ENCODE peak calls at places on chromosome 16, in five cellular contexts. Y, Q, J, U and H are unnamed samples.

GRCh38 chr16:3797904-3798811 is 80.8 kb upstream of the TRAP1 start:
- DNase-seq in Y (no peak), Q (no peak), J (no peak), U (no peak), H (no peak)

GRCh38 chr16:84497836-84498610 is 6.4 kb downstream of the MEAK7 start:
- DNase-seq in Y (no peak), Q (no peak), J (no peak), U (no peak), H (no peak)

GRCh38 chr16:89811321-89811720 is 5.1 kb downstream of the FANCA start:
- DNase-seq in Y (no peak), Q (peak), J (no peak), U (no peak), H (no peak)

GRCh38 chr16:51391798-51392511 is 240.9 kb upstream of the SALL1 start:
- DNase-seq in Y (no peak), Q (no peak), J (no peak), U (no peak), H (no peak)

GRCh38 chr16:72367841-72368240 is 195.9 kb upstream of the PMFBP1 start:
- DNase-seq in Y (no peak), Q (no peak), J (no peak), U (no peak), H (no peak)

GRCh38 chr16:83887088-83887487 is 11.8 kb upstream of the MLYCD start:
- DNase-seq in Y (no peak), Q (peak), J (no peak), U (peak), H (no peak)

GRCh38 chr16:35570946-35571345 is 2111.5 kb downstream of the TP53TG3F start:
- DNase-seq in Y (no peak), Q (no peak), J (no peak), U (no peak), H (no peak)

GRCh38 chr16:80862153-80862552 is 57.8 kb upstream of the CDYL2 start:
- DNase-seq in Y (no peak), Q (no peak), J (no peak), U (no peak), H (no peak)

GRCh38 chr16:27195068-27195741 is 8.1 kb upstream of the KDM8 start:
- DNase-seq in Y (no peak), Q (no peak), J (no peak), U (no peak), H (no peak)

GRCh38 chr16:84836234-84836647 is 16.5 kb downstream of the CRISPLD2 start:
- DNase-seq in Y (peak), Q (no peak), J (no peak), U (peak), H (no peak)

GRCh38 chr16:49312389-49312990 is 30.9 kb upstream of the CBLN1 start:
- DNase-seq in Y (no peak), Q (no peak), J (no peak), U (no peak), H (no peak)

GRCh38 chr16:2897110-2897509 is 14.1 kb downstream of the FLYWCH2 start:
- DNase-seq in Y (no peak), Q (no peak), J (no peak), U (no peak), H (no peak)

GRCh38 chr16:64478258-64478906 is 643.5 kb downstream of the CDH11 start:
- DNase-seq in Y (no peak), Q (no peak), J (no peak), U (peak), H (no peak)

GRCh38 chr16:57115504-57116182 is 23.3 kb downstream of the CPNE2 start:
- DNase-seq in Y (no peak), Q (peak), J (no peak), U (no peak), H (no peak)

GRCh38 chr16:3497771-3498170 is 2.5 kb upstream of the C16orf90 start:
- DNase-seq in Y (no peak), Q (no peak), J (no peak), U (no peak), H (no peak)

GRCh38 chr16:30876867-30877266 is 17.0 kb downstream of the BCL7C start:
- DNase-seq in Y (no peak), Q (no peak), J (no peak), U (no peak), H (no peak)

GRCh38 chr16:8721693-8722348 is 47.4 kb downstream of the ABAT start:
- DNase-seq in Y (no peak), Q (no peak), J (no peak), U (no peak), H (peak)